ENCODE peak calls at places on chromosomes 2 and 18, in six cellular contexts. One of them, this sample, is unnamed.

GRCh38 chr2:222690564-222691200 is 19.2 kb downstream of the MOGAT1 start:
- DNase-seq in hepatocyte: peak; percentile 90
- DNase-seq in HCT116: peak; percentile 77
- DNase-seq in OCI-LY7: peak; percentile 89
- DNase-seq in neural progenitor cell: peak; percentile 91
- DNase-seq in GM23248: peak; percentile 86
- DNase-seq in this sample: peak; percentile 78

GRCh38 chr2:120177011-120177621 is 46.1 kb downstream of the TMEM185B start:
- DNase-seq in OCI-LY7: peak; percentile 95
- DNase-seq in GM23248: no peak
- DNase-seq in HCT116: no peak
- DNase-seq in neural progenitor cell: peak; percentile 10
- DNase-seq in hepatocyte: no peak
- DNase-seq in this sample: peak; percentile 87

GRCh38 chr18:35155403-35156117 is 85.3 kb upstream of the ZNF397 start:
- DNase-seq in OCI-LY7: no peak
- DNase-seq in neural progenitor cell: no peak
- DNase-seq in HCT116: no peak
- DNase-seq in GM23248: peak; percentile 24
- DNase-seq in hepatocyte: no peak
- DNase-seq in this sample: no peak

GRCh38 chr2:38720613-38721241 is 30.4 kb downstream of the SRSF7 start:
- DNase-seq in HCT116: no peak
- DNase-seq in neural progenitor cell: no peak
- DNase-seq in hepatocyte: peak; percentile 76
- DNase-seq in GM23248: peak; percentile 99
- DNase-seq in OCI-LY7: no peak
- DNase-seq in this sample: peak; percentile 45

GRCh38 chr2:7377861-7378569 is 460.8 kb downstream of the RNF144A start:
- DNase-seq in neural progenitor cell: peak; percentile 42
- DNase-seq in OCI-LY7: no peak
- DNase-seq in GM23248: peak; percentile 3
- DNase-seq in hepatocyte: peak; percentile 79
- DNase-seq in HCT116: no peak
- DNase-seq in this sample: no peak

GRCh38 chr2:3536682-3537632 is 17.6 kb upstream of the ADI1 start:
- DNase-seq in GM23248: peak; percentile 83
- DNase-seq in neural progenitor cell: peak; percentile 51
- DNase-seq in hepatocyte: peak; percentile 68
- DNase-seq in OCI-LY7: peak; percentile 83
- DNase-seq in HCT116: peak; percentile 26
- DNase-seq in this sample: no peak

GRCh38 chr2:69177063-69177771 is 164.2 kb downstream of the ANTXR1 start:
- DNase-seq in hepatocyte: peak; percentile 72
- DNase-seq in neural progenitor cell: peak; percentile 61
- DNase-seq in HCT116: no peak
- DNase-seq in GM23248: peak; percentile 95
- DNase-seq in OCI-LY7: no peak
- DNase-seq in this sample: no peak

GRCh38 chr2:1306029-1306686 is 107.1 kb upstream of the TPO start:
- DNase-seq in hepatocyte: no peak
- DNase-seq in HCT116: no peak
- DNase-seq in neural progenitor cell: peak; percentile 36
- DNase-seq in OCI-LY7: no peak
- DNase-seq in GM23248: no peak
- DNase-seq in this sample: no peak

GRCh38 chr18:33573193-33573592 is 4.8 kb upstream of the ASXL3 start:
- DNase-seq in neural progenitor cell: no peak
- DNase-seq in hepatocyte: no peak
- DNase-seq in HCT116: no peak
- DNase-seq in OCI-LY7: no peak
- DNase-seq in GM23248: no peak
- DNase-seq in this sample: no peak

GRCh38 chr18:24868760-24869237 is 408.4 kb downstream of the HRH4 start:
- DNase-seq in OCI-LY7: no peak
- DNase-seq in GM23248: peak; percentile 63
- DNase-seq in neural progenitor cell: no peak
- DNase-seq in HCT116: no peak
- DNase-seq in hepatocyte: peak; percentile 26
- DNase-seq in this sample: no peak

GRCh38 chr18:21134895-21135294 is 23.3 kb upstream of the ROCK1 start:
- DNase-seq in GM23248: peak; percentile 44
- DNase-seq in hepatocyte: no peak
- DNase-seq in HCT116: no peak
- DNase-seq in OCI-LY7: peak; percentile 36
- DNase-seq in neural progenitor cell: no peak
- DNase-seq in this sample: peak; percentile 12

GRCh38 chr2:219362524-219363164 is 25.1 kb downstream of the DNPEP start:
- DNase-seq in HCT116: no peak
- DNase-seq in hepatocyte: peak; percentile 39
- DNase-seq in neural progenitor cell: no peak
- DNase-seq in OCI-LY7: no peak
- DNase-seq in GM23248: peak; percentile 99
- DNase-seq in this sample: peak; percentile 56

GRCh38 chr18:47953471-47953931 is 23.0 kb upstream of the SMAD2 start:
- DNase-seq in hepatocyte: no peak
- DNase-seq in OCI-LY7: peak; percentile 12
- DNase-seq in GM23248: peak; percentile 82
- DNase-seq in HCT116: no peak
- DNase-seq in neural progenitor cell: peak; percentile 68
- DNase-seq in this sample: peak; percentile 62

GRCh38 chr2:234558642-234559041 is 61.8 kb upstream of the ARL4C start:
- DNase-seq in neural progenitor cell: no peak
- DNase-seq in GM23248: no peak
- DNase-seq in OCI-LY7: no peak
- DNase-seq in hepatocyte: no peak
- DNase-seq in HCT116: no peak
- DNase-seq in this sample: no peak

GRCh38 chr18:12014521-12014920 is 33.2 kb downstream of the IMPA2 start:
- DNase-seq in hepatocyte: no peak
- DNase-seq in HCT116: no peak
- DNase-seq in GM23248: no peak
- DNase-seq in neural progenitor cell: no peak
- DNase-seq in OCI-LY7: no peak
- DNase-seq in this sample: no peak

GRCh38 chr18:12014091-12014490 is 32.8 kb downstream of the IMPA2 start:
- DNase-seq in hepatocyte: no peak
- DNase-seq in OCI-LY7: no peak
- DNase-seq in neural progenitor cell: no peak
- DNase-seq in HCT116: no peak
- DNase-seq in GM23248: no peak
- DNase-seq in this sample: no peak

GRCh38 chr18:12017079-12017478 is 35.8 kb downstream of the IMPA2 start:
- DNase-seq in neural progenitor cell: no peak
- DNase-seq in GM23248: no peak
- DNase-seq in OCI-LY7: no peak
- DNase-seq in hepatocyte: no peak
- DNase-seq in HCT116: no peak
- DNase-seq in this sample: no peak

GRCh38 chr18:12014976-12015696 is 33.8 kb downstream of the IMPA2 start:
- DNase-seq in GM23248: no peak
- DNase-seq in OCI-LY7: no peak
- DNase-seq in HCT116: no peak
- DNase-seq in neural progenitor cell: no peak
- DNase-seq in hepatocyte: no peak
- DNase-seq in this sample: no peak

GRCh38 chr18:12015697-12016062 is 34.4 kb downstream of the IMPA2 start:
- DNase-seq in hepatocyte: no peak
- DNase-seq in neural progenitor cell: no peak
- DNase-seq in GM23248: peak; percentile 57
- DNase-seq in OCI-LY7: no peak
- DNase-seq in HCT116: no peak
- DNase-seq in this sample: no peak
- TF ChIP-seq EZH2phosphoT487 in hepatocyte: no peak
- TF ChIP-seq EZH2phosphoT487 in neural progenitor cell: no peak
- TF ChIP-seq EZH2phosphoT487 in GM23248: no peak
- TF ChIP-seq EZH2phosphoT487 in OCI-LY7: no peak
- TF ChIP-seq EZH2phosphoT487 in HCT116: no peak
- TF ChIP-seq EZH2phosphoT487 in this sample: no peak

GRCh38 chr2:30385327-30385726 is 61.7 kb upstream of the LCLAT1 start:
- DNase-seq in hepatocyte: peak; percentile 64
- DNase-seq in OCI-LY7: no peak
- DNase-seq in GM23248: peak; percentile 63
- DNase-seq in neural progenitor cell: peak; percentile 75
- DNase-seq in HCT116: no peak
- DNase-seq in this sample: no peak
- TF ChIP-seq EZH2phosphoT487 in hepatocyte: no peak
- TF ChIP-seq EZH2phosphoT487 in OCI-LY7: no peak
- TF ChIP-seq EZH2phosphoT487 in GM23248: no peak
- TF ChIP-seq EZH2phosphoT487 in neural progenitor cell: no peak
- TF ChIP-seq EZH2phosphoT487 in HCT116: no peak
- TF ChIP-seq EZH2phosphoT487 in this sample: no peak

GRCh38 chr2:164560902-164561301 is 60.4 kb downstream of the GRB14 start:
- DNase-seq in GM23248: no peak
- DNase-seq in OCI-LY7: no peak
- DNase-seq in neural progenitor cell: no peak
- DNase-seq in hepatocyte: no peak
- DNase-seq in HCT116: no peak
- DNase-seq in this sample: no peak

GRCh38 chr2:164561991-164562390 is 59.3 kb downstream of the GRB14 start:
- DNase-seq in GM23248: no peak
- DNase-seq in neural progenitor cell: no peak
- DNase-seq in hepatocyte: no peak
- DNase-seq in OCI-LY7: no peak
- DNase-seq in HCT116: no peak
- DNase-seq in this sample: no peak

GRCh38 chr2:164560181-164560792 is 61.0 kb downstream of the GRB14 start:
- DNase-seq in GM23248: peak; percentile 57
- DNase-seq in HCT116: peak; percentile 4
- DNase-seq in hepatocyte: peak; percentile 52
- DNase-seq in neural progenitor cell: peak; percentile 26
- DNase-seq in OCI-LY7: peak; percentile 19
- DNase-seq in this sample: peak; percentile 66

GRCh38 chr2:164561416-164561815 is 59.9 kb downstream of the GRB14 start:
- DNase-seq in OCI-LY7: no peak
- DNase-seq in HCT116: no peak
- DNase-seq in GM23248: no peak
- DNase-seq in hepatocyte: no peak
- DNase-seq in neural progenitor cell: no peak
- DNase-seq in this sample: no peak

DNA sequence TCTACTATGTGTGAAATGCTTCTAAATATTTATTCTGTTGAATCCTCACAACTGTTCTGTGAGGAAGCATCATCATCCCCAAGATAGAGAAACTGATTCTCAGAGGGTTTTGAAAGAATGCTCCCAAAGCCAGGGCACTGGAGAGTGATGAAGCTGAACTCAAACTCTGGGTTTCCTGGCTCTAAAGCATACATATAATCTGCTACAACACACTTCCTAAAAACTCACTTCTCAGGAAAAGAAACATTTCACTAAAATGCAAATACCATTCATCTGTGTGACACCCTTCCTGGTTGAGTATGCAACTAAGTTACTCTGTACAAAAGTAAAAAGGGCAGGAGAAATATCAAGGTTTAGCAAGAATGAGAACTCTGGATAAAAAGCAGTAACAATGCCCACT is 58.6 kb downstream of the GRB14 start:
- DNase-seq in HCT116: no peak
- DNase-seq in OCI-LY7: no peak
- DNase-seq in hepatocyte: no peak
- DNase-seq in GM23248: no peak
- DNase-seq in neural progenitor cell: no peak
- DNase-seq in this sample: no peak
- TF ChIP-seq EZH2phosphoT487 in HCT116: no peak
- TF ChIP-seq EZH2phosphoT487 in OCI-LY7: no peak
- TF ChIP-seq EZH2phosphoT487 in hepatocyte: no peak
- TF ChIP-seq EZH2phosphoT487 in GM23248: no peak
- TF ChIP-seq EZH2phosphoT487 in neural progenitor cell: no peak
- TF ChIP-seq EZH2phosphoT487 in this sample: no peak

DNA sequence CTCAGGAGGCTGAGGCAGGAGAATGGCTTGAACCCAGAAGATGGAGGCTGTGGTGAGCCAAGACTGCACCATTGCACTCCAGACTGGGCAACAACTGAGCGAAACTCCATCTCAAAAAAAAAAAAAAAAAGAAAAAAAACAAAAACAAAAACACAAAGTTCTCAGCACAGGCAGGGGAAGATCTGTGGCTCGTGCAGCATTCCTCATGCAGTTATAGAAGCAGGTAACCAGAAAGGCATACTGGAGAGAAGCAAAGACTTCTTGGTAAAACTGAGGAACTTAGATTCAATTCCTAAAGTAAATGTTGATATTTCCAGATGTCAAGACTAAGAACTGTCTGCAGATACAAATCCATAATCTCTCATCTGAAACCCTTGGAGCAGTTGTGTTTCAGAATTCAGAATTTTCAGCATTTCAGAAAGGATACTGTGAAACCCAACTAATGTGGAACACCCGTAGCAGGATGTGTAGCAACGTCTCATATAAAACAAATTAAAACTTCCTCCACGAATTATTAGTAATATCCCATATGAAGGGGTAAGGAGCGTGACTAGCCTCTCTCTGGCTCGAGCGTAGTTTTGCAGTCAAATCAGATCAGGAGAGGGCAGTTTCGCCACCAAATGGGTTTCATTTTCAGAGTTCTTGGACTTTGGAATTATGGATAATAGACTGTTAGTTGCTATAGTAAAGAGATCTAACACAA is 13.2 kb upstream of the SLC25A52 start:
- DNase-seq in hepatocyte: no peak
- DNase-seq in OCI-LY7: no peak
- DNase-seq in GM23248: no peak
- DNase-seq in HCT116: no peak
- DNase-seq in neural progenitor cell: no peak
- DNase-seq in this sample: no peak
- TF ChIP-seq EZH2phosphoT487 in hepatocyte: no peak
- TF ChIP-seq EZH2phosphoT487 in OCI-LY7: no peak
- TF ChIP-seq EZH2phosphoT487 in GM23248: no peak
- TF ChIP-seq EZH2phosphoT487 in HCT116: no peak
- TF ChIP-seq EZH2phosphoT487 in neural progenitor cell: no peak
- TF ChIP-seq EZH2phosphoT487 in this sample: no peak